ENCODE peak calls at places on chromosomes 11 and 22, in five cellular contexts. One of them, this sample, is unnamed. For H3K4me1, the result is how much of the 10 kb centered on the place peaks cover.

GRCh38 chr11:125933030-125933813 is 12.6 kb upstream of the VSIG10L2 start:
- DNase-seq in mesenchymal stem cell: no peak
- DNase-seq in astrocyte: no peak
- DNase-seq in keratinocyte: no peak
- DNase-seq in fibroblast of lung: no peak
- DNase-seq in this sample: no peak

GRCh38 chr11:118084247-118084646 is 2.5 kb downstream of the SMIM35 start:
- DNase-seq in mesenchymal stem cell: peak
- DNase-seq in astrocyte: no peak
- DNase-seq in keratinocyte: no peak
- DNase-seq in fibroblast of lung: no peak
- DNase-seq in this sample: peak

GRCh38 chr22:24140357-24140756 is 40.9 kb upstream of the SUSD2 start:
- DNase-seq in mesenchymal stem cell: no peak
- DNase-seq in astrocyte: no peak
- DNase-seq in keratinocyte: no peak
- DNase-seq in fibroblast of lung: no peak
- DNase-seq in this sample: no peak

GRCh38 chr11:61151545-61152252 is 9.5 kb downstream of the VPS37C start:
- DNase-seq in mesenchymal stem cell: no peak
- DNase-seq in astrocyte: no peak
- DNase-seq in keratinocyte: no peak
- DNase-seq in fibroblast of lung: no peak
- DNase-seq in this sample: no peak

GRCh38 chr22:46835288-46835687 is 72.8 kb downstream of the TBC1D22A start:
- DNase-seq in mesenchymal stem cell: no peak
- DNase-seq in astrocyte: no peak
- DNase-seq in keratinocyte: no peak
- DNase-seq in fibroblast of lung: no peak
- DNase-seq in this sample: no peak

GRCh38 chr11:130601141-130601540 is 152.7 kb downstream of the ADAMTS15 start:
- DNase-seq in mesenchymal stem cell: peak
- DNase-seq in astrocyte: peak
- DNase-seq in keratinocyte: no peak
- DNase-seq in fibroblast of lung: peak
- DNase-seq in this sample: no peak

GRCh38 chr11:133810179-133810550 is 35.1 kb downstream of the SPATA19 start:
- DNase-seq in mesenchymal stem cell: no peak
- DNase-seq in astrocyte: no peak
- DNase-seq in keratinocyte: no peak
- DNase-seq in fibroblast of lung: no peak
- DNase-seq in this sample: no peak

GRCh38 chr11:7575841-7576451 is 62.1 kb downstream of the PPFIBP2 start:
- DNase-seq in mesenchymal stem cell: peak
- DNase-seq in astrocyte: no peak
- DNase-seq in keratinocyte: no peak
- DNase-seq in fibroblast of lung: no peak
- DNase-seq in this sample: no peak

GRCh38 chr22:49244466-49245420 is 582.9 kb downstream of the BRD1 start:
- DNase-seq in mesenchymal stem cell: no peak
- DNase-seq in astrocyte: no peak
- DNase-seq in keratinocyte: no peak
- DNase-seq in fibroblast of lung: no peak
- DNase-seq in this sample: no peak

GRCh38 chr22:48705917-48706605 is 1121.6 kb downstream of the BRD1 start:
- DNase-seq in mesenchymal stem cell: no peak
- DNase-seq in astrocyte: no peak
- DNase-seq in keratinocyte: no peak
- DNase-seq in fibroblast of lung: no peak
- DNase-seq in this sample: no peak

GRCh38 chr11:112539741-112540140 is 279.1 kb upstream of the PLET1 start:
- DNase-seq in mesenchymal stem cell: no peak
- DNase-seq in astrocyte: no peak
- DNase-seq in keratinocyte: no peak
- DNase-seq in fibroblast of lung: no peak
- DNase-seq in this sample: no peak

GRCh38 chr22:23249506-23250423 is 69.5 kb downstream of the BCR start:
- DNase-seq in mesenchymal stem cell: no peak
- DNase-seq in astrocyte: no peak
- DNase-seq in keratinocyte: no peak
- DNase-seq in fibroblast of lung: no peak
- DNase-seq in this sample: no peak

GRCh38 chr22:49962751-49963646 is 2.4 kb downstream of the PIM3 start:
- DNase-seq in mesenchymal stem cell: no peak
- DNase-seq in astrocyte: no peak
- DNase-seq in keratinocyte: no peak
- DNase-seq in fibroblast of lung: no peak
- DNase-seq in this sample: no peak

GRCh38 chr11:57668467-57668890 is 565 bp downstream of the ZDHHC5 start:
- DNase-seq in mesenchymal stem cell: no peak
- DNase-seq in astrocyte: no peak
- DNase-seq in keratinocyte: no peak
- DNase-seq in fibroblast of lung: no peak
- DNase-seq in this sample: no peak

GRCh38 chr11:10666976-10667892 is 26.3 kb downstream of the IRAG1 start:
- DNase-seq in mesenchymal stem cell: peak
- DNase-seq in astrocyte: no peak
- DNase-seq in keratinocyte: no peak
- DNase-seq in fibroblast of lung: peak
- DNase-seq in this sample: no peak

GRCh38 chr11:66986178-66986545 is 11.1 kb downstream of the C11orf86 start:
- DNase-seq in mesenchymal stem cell: no peak
- DNase-seq in astrocyte: no peak
- DNase-seq in keratinocyte: no peak
- DNase-seq in fibroblast of lung: no peak
- DNase-seq in this sample: peak

GRCh38 chr22:43207849-43208702 is 21.1 kb upstream of the TTLL12 start:
- DNase-seq in mesenchymal stem cell: no peak
- DNase-seq in astrocyte: no peak
- DNase-seq in keratinocyte: no peak
- DNase-seq in fibroblast of lung: no peak
- DNase-seq in this sample: no peak

GRCh38 chr22:32206774-32207758 is 2.2 kb upstream of the RFPL2 start:
- DNase-seq in mesenchymal stem cell: peak
- DNase-seq in astrocyte: no peak
- DNase-seq in keratinocyte: no peak
- DNase-seq in fibroblast of lung: peak
- DNase-seq in this sample: peak

GRCh38 chr11:128624269-128625170 is 37.2 kb upstream of the ETS1 start:
- DNase-seq in mesenchymal stem cell: no peak
- DNase-seq in astrocyte: no peak
- DNase-seq in keratinocyte: no peak
- DNase-seq in fibroblast of lung: no peak
- DNase-seq in this sample: no peak

GRCh38 chr11:125287467-125288232 is 123.1 kb downstream of the PKNOX2 start:
- DNase-seq in mesenchymal stem cell: peak
- DNase-seq in astrocyte: peak
- DNase-seq in keratinocyte: no peak
- DNase-seq in fibroblast of lung: peak
- DNase-seq in this sample: no peak

GRCh38 chr22:17970205-17970708 is 54.1 kb downstream of the MICAL3 start:
- DNase-seq in mesenchymal stem cell: peak
- DNase-seq in astrocyte: peak
- DNase-seq in keratinocyte: no peak
- DNase-seq in fibroblast of lung: peak
- DNase-seq in this sample: no peak

GRCh38 chr11:65352783-65353182 is 1.8 kb upstream of the TIGD3 start:
- DNase-seq in mesenchymal stem cell: peak
- DNase-seq in astrocyte: no peak
- DNase-seq in keratinocyte: no peak
- DNase-seq in fibroblast of lung: no peak
- DNase-seq in this sample: no peak

GRCh38 chr11:9600651-9601040 is 27.2 kb downstream of the WEE1 start:
- DNase-seq in mesenchymal stem cell: peak
- DNase-seq in astrocyte: peak
- DNase-seq in keratinocyte: peak
- DNase-seq in fibroblast of lung: peak
- DNase-seq in this sample: peak

GRCh38 chr11:12799373-12799835 is 125.2 kb downstream of the TEAD1 start:
- DNase-seq in mesenchymal stem cell: no peak
- DNase-seq in astrocyte: no peak
- DNase-seq in keratinocyte: no peak
- DNase-seq in fibroblast of lung: peak
- DNase-seq in this sample: no peak

GRCh38 chr11:85756401-85757200 is 54.3 kb downstream of the SYTL2 start:
- DNase-seq in mesenchymal stem cell: no peak
- DNase-seq in astrocyte: no peak
- DNase-seq in keratinocyte: no peak
- DNase-seq in fibroblast of lung: no peak
- DNase-seq in this sample: no peak

GRCh38 chr11:83006877-83007330 is 64.8 kb downstream of the RAB30 start:
- DNase-seq in mesenchymal stem cell: no peak
- DNase-seq in astrocyte: no peak
- DNase-seq in keratinocyte: no peak
- DNase-seq in fibroblast of lung: no peak
- DNase-seq in this sample: no peak

GRCh38 chr11:75763846-75764245 is 4.7 kb upstream of the DGAT2 start:
- DNase-seq in mesenchymal stem cell: no peak
- DNase-seq in astrocyte: no peak
- DNase-seq in keratinocyte: no peak
- DNase-seq in fibroblast of lung: no peak
- DNase-seq in this sample: no peak

GRCh38 chr11:75767228-75767572 is 1.4 kb upstream of the DGAT2 start:
- DNase-seq in mesenchymal stem cell: no peak
- DNase-seq in astrocyte: no peak
- DNase-seq in keratinocyte: no peak
- DNase-seq in fibroblast of lung: no peak
- DNase-seq in this sample: no peak

GRCh38 chr11:75762885-75763284 is 5.7 kb upstream of the DGAT2 start:
- DNase-seq in mesenchymal stem cell: peak
- DNase-seq in astrocyte: no peak
- DNase-seq in keratinocyte: no peak
- DNase-seq in fibroblast of lung: no peak
- DNase-seq in this sample: no peak

GRCh38 chr11:75766449-75767227 is 1.9 kb upstream of the DGAT2 start:
- DNase-seq in mesenchymal stem cell: no peak
- DNase-seq in astrocyte: no peak
- DNase-seq in keratinocyte: no peak
- DNase-seq in fibroblast of lung: no peak
- DNase-seq in this sample: no peak

DNA sequence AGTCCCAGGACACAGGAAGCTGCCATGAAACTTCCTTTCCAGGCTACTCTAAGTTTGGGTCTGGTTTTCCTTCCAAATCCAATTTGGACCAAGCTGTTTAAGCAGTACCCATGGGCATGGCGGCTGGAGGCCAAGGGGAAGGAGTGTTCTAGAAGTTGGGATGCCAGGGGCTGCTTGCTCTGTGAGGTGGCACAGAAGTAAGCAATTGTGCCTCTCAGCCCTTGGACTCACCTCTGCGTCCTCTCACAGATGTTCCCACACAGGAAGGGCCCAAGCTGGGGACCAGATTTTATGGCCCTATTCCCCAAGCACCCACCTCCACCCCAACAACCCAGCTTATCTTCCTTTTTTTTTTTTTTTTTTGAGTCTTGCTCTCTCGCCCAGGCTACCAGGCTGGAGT is 3.5 kb upstream of the DGAT2 start:
- DNase-seq in mesenchymal stem cell: no peak
- DNase-seq in astrocyte: no peak
- DNase-seq in keratinocyte: no peak
- DNase-seq in fibroblast of lung: no peak
- DNase-seq in this sample: no peak
- H3K4me1 ChIP-seq in mesenchymal stem cell: under half
- H3K4me1 ChIP-seq in astrocyte: under half
- H3K4me1 ChIP-seq in keratinocyte: under half
- H3K4me1 ChIP-seq in fibroblast of lung: under half
- H3K4me1 ChIP-seq in this sample: under half

GRCh38 chr11:119809346-119809745 is 80.3 kb upstream of the NECTIN1 start:
- DNase-seq in mesenchymal stem cell: no peak
- DNase-seq in astrocyte: no peak
- DNase-seq in keratinocyte: no peak
- DNase-seq in fibroblast of lung: no peak
- DNase-seq in this sample: no peak
- H3K9ac ChIP-seq in mesenchymal stem cell: no peak
- H3K9ac ChIP-seq in astrocyte: no peak
- H3K9ac ChIP-seq in keratinocyte: no peak
- H3K9ac ChIP-seq in fibroblast of lung: no peak
- H3K9ac ChIP-seq in this sample: no peak

GRCh38 chr11:109040303-109040702 is 375.4 kb downstream of the DDX10 start:
- DNase-seq in mesenchymal stem cell: no peak
- DNase-seq in astrocyte: no peak
- DNase-seq in keratinocyte: no peak
- DNase-seq in fibroblast of lung: no peak
- DNase-seq in this sample: no peak
- H3K4me3 ChIP-seq in mesenchymal stem cell: no peak
- H3K4me3 ChIP-seq in astrocyte: no peak
- H3K4me3 ChIP-seq in keratinocyte: no peak
- H3K4me3 ChIP-seq in fibroblast of lung: no peak
- H3K4me3 ChIP-seq in this sample: no peak

GRCh38 chr11:62402994-62403393 is 15.8 kb upstream of the SCGB1A1 start:
- DNase-seq in mesenchymal stem cell: no peak
- DNase-seq in astrocyte: no peak
- DNase-seq in keratinocyte: no peak
- DNase-seq in fibroblast of lung: no peak
- DNase-seq in this sample: no peak

GRCh38 chr11:62402226-62402625 is 16.6 kb upstream of the SCGB1A1 start:
- DNase-seq in mesenchymal stem cell: no peak
- DNase-seq in astrocyte: no peak
- DNase-seq in keratinocyte: no peak
- DNase-seq in fibroblast of lung: no peak
- DNase-seq in this sample: no peak

GRCh38 chr11:62400760-62401159 is 18.1 kb upstream of the SCGB1A1 start:
- DNase-seq in mesenchymal stem cell: peak
- DNase-seq in astrocyte: peak
- DNase-seq in keratinocyte: no peak
- DNase-seq in fibroblast of lung: peak
- DNase-seq in this sample: no peak

GRCh38 chr11:62401356-62401755 is 17.5 kb upstream of the SCGB1A1 start:
- DNase-seq in mesenchymal stem cell: no peak
- DNase-seq in astrocyte: no peak
- DNase-seq in keratinocyte: no peak
- DNase-seq in fibroblast of lung: no peak
- DNase-seq in this sample: no peak

GRCh38 chr11:62401781-62402180 is 17.1 kb upstream of the SCGB1A1 start:
- DNase-seq in mesenchymal stem cell: no peak
- DNase-seq in astrocyte: no peak
- DNase-seq in keratinocyte: no peak
- DNase-seq in fibroblast of lung: no peak
- DNase-seq in this sample: no peak
- H3K4me1 ChIP-seq in mesenchymal stem cell: under half
- H3K4me1 ChIP-seq in astrocyte: under half
- H3K4me1 ChIP-seq in keratinocyte: under half
- H3K4me1 ChIP-seq in fibroblast of lung: under half
- H3K4me1 ChIP-seq in this sample: under half

GRCh38 chr11:22669368-22669767 is 3.0 kb downstream of the GAS2 start:
- DNase-seq in mesenchymal stem cell: no peak
- DNase-seq in astrocyte: no peak
- DNase-seq in keratinocyte: no peak
- DNase-seq in fibroblast of lung: no peak
- DNase-seq in this sample: no peak
- H3K9ac ChIP-seq in mesenchymal stem cell: no peak
- H3K9ac ChIP-seq in astrocyte: no peak
- H3K9ac ChIP-seq in keratinocyte: no peak
- H3K9ac ChIP-seq in fibroblast of lung: no peak
- H3K9ac ChIP-seq in this sample: no peak

This sample was measured in mammary epithelial cell.